ENCODE peak calls at places on chromosomes 3 and 15, in six cellular contexts. One of them, this sample, is unnamed. For H3K36me3, the result is how much of the 10 kb centered on the place peaks cover.

GRCh38 chr15:33547876-33548275 is 237.1 kb downstream of the RYR3 start:
- DNase-seq in PC-3: peak
- DNase-seq in K562: peak
- DNase-seq in mammary epithelial cell: peak
- DNase-seq in upper lobe of right lung: no peak
- DNase-seq in IMR-90: peak
- DNase-seq in this sample: peak

GRCh38 chr3:147654827-147655226 is 245.7 kb downstream of the ZIC1 start:
- DNase-seq in PC-3: no peak
- DNase-seq in K562: no peak
- DNase-seq in mammary epithelial cell: peak
- DNase-seq in upper lobe of right lung: no peak
- DNase-seq in IMR-90: no peak
- DNase-seq in this sample: no peak

GRCh38 chr3:14700891-14701290 is 25.9 kb downstream of the C3orf20 start:
- DNase-seq in PC-3: no peak
- DNase-seq in K562: no peak
- DNase-seq in mammary epithelial cell: no peak
- DNase-seq in upper lobe of right lung: no peak
- DNase-seq in IMR-90: no peak
- DNase-seq in this sample: no peak

GRCh38 chr3:45841380-45841700 is 579 bp downstream of the LZTFL1 start:
- DNase-seq in PC-3: peak
- DNase-seq in K562: peak
- DNase-seq in mammary epithelial cell: no peak
- DNase-seq in upper lobe of right lung: peak
- DNase-seq in IMR-90: peak
- DNase-seq in this sample: peak

GRCh38 chr15:78125267-78125666 is 6.0 kb downstream of the CIB2 start:
- DNase-seq in PC-3: no peak
- DNase-seq in K562: no peak
- DNase-seq in mammary epithelial cell: no peak
- DNase-seq in upper lobe of right lung: no peak
- DNase-seq in IMR-90: no peak
- DNase-seq in this sample: no peak

GRCh38 chr3:10925436-10926260 is 66.9 kb upstream of the SLC6A1 start:
- DNase-seq in PC-3: no peak
- DNase-seq in K562: no peak
- DNase-seq in mammary epithelial cell: no peak
- DNase-seq in upper lobe of right lung: no peak
- DNase-seq in IMR-90: no peak
- DNase-seq in this sample: no peak

GRCh38 chr3:165642761-165643432 is 194.3 kb downstream of the BCHE start:
- DNase-seq in PC-3: peak
- DNase-seq in K562: no peak
- DNase-seq in mammary epithelial cell: peak
- DNase-seq in upper lobe of right lung: no peak
- DNase-seq in IMR-90: peak
- DNase-seq in this sample: peak

GRCh38 chr15:100635406-100636071 is 33.1 kb downstream of the ASB7 start:
- DNase-seq in PC-3: no peak
- DNase-seq in K562: no peak
- DNase-seq in mammary epithelial cell: no peak
- DNase-seq in upper lobe of right lung: no peak
- DNase-seq in IMR-90: no peak
- DNase-seq in this sample: peak

GRCh38 chr15:76057332-76058000 is 2.3 kb upstream of the TMEM266 start:
- DNase-seq in PC-3: peak
- DNase-seq in K562: peak
- DNase-seq in mammary epithelial cell: peak
- DNase-seq in upper lobe of right lung: no peak
- DNase-seq in IMR-90: peak
- DNase-seq in this sample: peak

GRCh38 chr3:89314454-89314853 is 207.0 kb downstream of the EPHA3 start:
- DNase-seq in PC-3: peak
- DNase-seq in K562: no peak
- DNase-seq in mammary epithelial cell: peak
- DNase-seq in upper lobe of right lung: no peak
- DNase-seq in IMR-90: peak
- DNase-seq in this sample: peak

GRCh38 chr15:22892333-22892732 is 53.9 kb downstream of the NIPA2 start:
- DNase-seq in PC-3: no peak
- DNase-seq in K562: peak
- DNase-seq in mammary epithelial cell: no peak
- DNase-seq in upper lobe of right lung: no peak
- DNase-seq in IMR-90: no peak
- DNase-seq in this sample: no peak

GRCh38 chr3:71684752-71685151 is 40.5 kb downstream of the EIF4E3 start:
- DNase-seq in PC-3: peak
- DNase-seq in K562: no peak
- DNase-seq in mammary epithelial cell: peak
- DNase-seq in upper lobe of right lung: no peak
- DNase-seq in IMR-90: peak
- DNase-seq in this sample: peak

GRCh38 chr3:134029734-134030381 is at the start of gene SLCO2A1:
- DNase-seq in PC-3: no peak
- DNase-seq in K562: no peak
- DNase-seq in mammary epithelial cell: peak
- DNase-seq in upper lobe of right lung: peak
- DNase-seq in IMR-90: peak
- DNase-seq in this sample: no peak

GRCh38 chr3:131218196-131218595 is 163.4 kb upstream of the NUDT16 start:
- DNase-seq in PC-3: peak
- DNase-seq in K562: no peak
- DNase-seq in mammary epithelial cell: peak
- DNase-seq in upper lobe of right lung: no peak
- DNase-seq in IMR-90: peak
- DNase-seq in this sample: peak

GRCh38 chr3:38349684-38350359 is 3.2 kb downstream of the XYLB start:
- DNase-seq in PC-3: peak
- DNase-seq in K562: peak
- DNase-seq in mammary epithelial cell: no peak
- DNase-seq in upper lobe of right lung: no peak
- DNase-seq in IMR-90: peak
- DNase-seq in this sample: peak

GRCh38 chr3:43522702-43523362 is 99.0 kb downstream of the ANO10 start:
- DNase-seq in PC-3: peak
- DNase-seq in K562: peak
- DNase-seq in mammary epithelial cell: peak
- DNase-seq in upper lobe of right lung: no peak
- DNase-seq in IMR-90: peak
- DNase-seq in this sample: peak

GRCh38 chr15:68205949-68206539 is 912 bp upstream of the CALML4 start:
- DNase-seq in PC-3: no peak
- DNase-seq in K562: peak
- DNase-seq in mammary epithelial cell: no peak
- DNase-seq in upper lobe of right lung: peak
- DNase-seq in IMR-90: no peak
- DNase-seq in this sample: peak

GRCh38 chr3:12384451-12385233 is 95.8 kb downstream of the PPARG start:
- DNase-seq in PC-3: no peak
- DNase-seq in K562: no peak
- DNase-seq in mammary epithelial cell: no peak
- DNase-seq in upper lobe of right lung: no peak
- DNase-seq in IMR-90: peak
- DNase-seq in this sample: no peak

GRCh38 chr3:28903171-28903601 is 377.7 kb upstream of the RBMS3 start:
- DNase-seq in PC-3: no peak
- DNase-seq in K562: no peak
- DNase-seq in mammary epithelial cell: no peak
- DNase-seq in upper lobe of right lung: peak
- DNase-seq in IMR-90: no peak
- DNase-seq in this sample: no peak

GRCh38 chr3:114290911-114291901 is 2.6 kb upstream of the TIGIT start:
- DNase-seq in PC-3: peak
- DNase-seq in K562: peak
- DNase-seq in mammary epithelial cell: peak
- DNase-seq in upper lobe of right lung: peak
- DNase-seq in IMR-90: peak
- DNase-seq in this sample: no peak

GRCh38 chr15:99104788-99105515 is at the start of gene SYNM:
- DNase-seq in PC-3: peak
- DNase-seq in K562: peak
- DNase-seq in mammary epithelial cell: peak
- DNase-seq in upper lobe of right lung: peak
- DNase-seq in IMR-90: peak
- DNase-seq in this sample: peak

DNA sequence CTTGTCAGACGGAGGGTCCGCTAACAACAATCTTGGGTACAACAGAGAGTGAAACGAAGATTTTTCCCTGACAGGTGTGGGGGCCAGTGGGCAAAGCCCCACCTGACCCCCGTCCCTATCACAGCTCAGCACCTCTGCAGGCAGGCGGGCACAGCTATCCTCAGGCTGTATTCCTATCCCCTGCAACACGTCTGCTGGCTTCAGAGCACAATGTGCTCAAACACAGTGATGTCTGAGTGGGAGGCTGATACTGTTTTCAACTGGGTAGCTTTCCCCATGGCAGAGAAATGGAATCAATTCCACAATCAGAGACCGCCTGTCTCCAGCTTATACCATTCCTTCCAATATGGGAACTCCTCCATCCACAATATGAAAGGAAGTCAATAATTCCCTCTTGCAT is 28.0 kb downstream of the TLE3 start:
- DNase-seq in PC-3: no peak
- DNase-seq in K562: no peak
- DNase-seq in mammary epithelial cell: no peak
- DNase-seq in upper lobe of right lung: no peak
- DNase-seq in IMR-90: no peak
- DNase-seq in this sample: no peak
- H3K36me3 ChIP-seq in PC-3: half or more
- H3K36me3 ChIP-seq in K562: half or more
- H3K36me3 ChIP-seq in mammary epithelial cell: under half
- H3K36me3 ChIP-seq in upper lobe of right lung: half or more
- H3K36me3 ChIP-seq in IMR-90: half or more
- H3K36me3 ChIP-seq in this sample: under half

DNA sequence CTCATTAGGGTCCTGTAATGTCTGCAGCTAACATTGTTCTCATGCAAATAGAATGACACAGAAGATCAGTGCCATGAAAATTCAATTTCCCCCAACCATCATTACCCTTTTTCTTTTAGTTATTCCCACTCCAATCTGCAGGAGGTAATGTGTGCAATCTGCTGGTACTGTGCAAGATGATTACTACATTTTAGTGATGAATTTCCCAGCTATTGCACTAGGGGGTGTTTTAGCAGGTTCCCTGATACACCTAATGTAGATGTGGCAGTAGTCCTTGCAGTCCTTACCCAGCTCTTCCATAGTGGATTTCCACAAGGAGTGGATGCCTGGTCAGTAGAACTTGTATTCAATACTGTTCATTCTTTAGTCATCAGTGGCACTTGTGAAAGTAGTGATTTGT is 119.3 kb downstream of the ROBO2 start:
- DNase-seq in PC-3: peak
- DNase-seq in K562: peak
- DNase-seq in mammary epithelial cell: no peak
- DNase-seq in upper lobe of right lung: no peak
- DNase-seq in IMR-90: no peak
- DNase-seq in this sample: peak
- TF ChIP-seq CTCF in PC-3: peak
- TF ChIP-seq CTCF in K562: peak
- TF ChIP-seq CTCF in mammary epithelial cell: no peak
- TF ChIP-seq CTCF in upper lobe of right lung: no peak
- TF ChIP-seq CTCF in IMR-90: no peak
- TF ChIP-seq CTCF in this sample: peak

GRCh38 chr3:23455084-23455483 is 252.0 kb downstream of the UBE2E2 start:
- DNase-seq in PC-3: peak
- DNase-seq in K562: no peak
- DNase-seq in mammary epithelial cell: peak
- DNase-seq in upper lobe of right lung: no peak
- DNase-seq in IMR-90: peak
- DNase-seq in this sample: peak
- H3K4me3 ChIP-seq in PC-3: no peak
- H3K4me3 ChIP-seq in K562: no peak
- H3K4me3 ChIP-seq in mammary epithelial cell: no peak
- H3K4me3 ChIP-seq in upper lobe of right lung: no peak
- H3K4me3 ChIP-seq in IMR-90: no peak
- H3K4me3 ChIP-seq in this sample: no peak

GRCh38 chr3:172286554-172287148 is 161.6 kb downstream of the GHSR start:
- DNase-seq in PC-3: no peak
- DNase-seq in K562: no peak
- DNase-seq in mammary epithelial cell: no peak
- DNase-seq in upper lobe of right lung: no peak
- DNase-seq in IMR-90: no peak
- DNase-seq in this sample: no peak

GRCh38 chr3:172289583-172289982 is 158.7 kb downstream of the GHSR start:
- DNase-seq in PC-3: no peak
- DNase-seq in K562: no peak
- DNase-seq in mammary epithelial cell: no peak
- DNase-seq in upper lobe of right lung: no peak
- DNase-seq in IMR-90: no peak
- DNase-seq in this sample: no peak

GRCh38 chr3:172285844-172286243 is 162.4 kb downstream of the GHSR start:
- DNase-seq in PC-3: no peak
- DNase-seq in K562: no peak
- DNase-seq in mammary epithelial cell: peak
- DNase-seq in upper lobe of right lung: no peak
- DNase-seq in IMR-90: peak
- DNase-seq in this sample: peak

GRCh38 chr3:172288625-172289024 is 159.6 kb downstream of the GHSR start:
- DNase-seq in PC-3: no peak
- DNase-seq in K562: no peak
- DNase-seq in mammary epithelial cell: no peak
- DNase-seq in upper lobe of right lung: no peak
- DNase-seq in IMR-90: no peak
- DNase-seq in this sample: no peak

DNA sequence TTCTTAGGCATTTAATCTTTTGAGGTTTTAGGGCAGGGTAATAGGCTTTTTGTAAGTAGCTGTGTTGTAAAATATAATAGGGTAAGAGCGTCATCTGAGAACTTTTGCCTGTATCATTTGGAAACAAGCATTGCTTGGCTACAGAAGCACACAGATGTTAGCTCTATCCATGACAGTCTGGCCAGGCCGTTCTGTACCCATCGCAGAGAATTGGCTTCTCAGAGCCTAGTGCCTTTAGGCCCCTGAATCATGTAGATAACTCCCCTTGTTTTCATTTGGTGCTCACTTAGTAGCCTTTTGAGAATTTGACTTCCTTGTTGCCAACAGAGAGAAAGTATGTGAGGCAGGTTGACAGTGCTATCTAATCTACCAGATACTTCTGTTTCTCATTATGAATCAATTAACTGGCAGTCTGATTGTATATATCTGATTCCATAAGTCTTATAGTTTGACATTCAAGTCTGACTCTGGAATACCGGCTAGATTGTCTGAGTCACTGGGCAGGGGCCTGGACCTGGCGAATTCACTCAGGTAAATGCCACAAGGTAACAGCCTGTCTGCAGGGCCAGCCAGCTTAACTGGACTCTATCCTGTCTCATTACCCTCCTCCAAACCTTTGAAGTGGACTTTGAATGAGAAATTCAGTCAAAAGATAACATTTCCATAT is 160.3 kb downstream of the GHSR start:
- DNase-seq in PC-3: no peak
- DNase-seq in K562: no peak
- DNase-seq in mammary epithelial cell: no peak
- DNase-seq in upper lobe of right lung: no peak
- DNase-seq in IMR-90: no peak
- DNase-seq in this sample: peak
- H3K36me3 ChIP-seq in PC-3: under half
- H3K36me3 ChIP-seq in K562: half or more
- H3K36me3 ChIP-seq in mammary epithelial cell: under half
- H3K36me3 ChIP-seq in upper lobe of right lung: under half
- H3K36me3 ChIP-seq in IMR-90: under half
- H3K36me3 ChIP-seq in this sample: under half

GRCh38 chr15:65980824-65981456 is 111.6 kb downstream of the RAB11A start:
- DNase-seq in PC-3: peak
- DNase-seq in K562: peak
- DNase-seq in mammary epithelial cell: peak
- DNase-seq in upper lobe of right lung: peak
- DNase-seq in IMR-90: peak
- DNase-seq in this sample: peak
- TF ChIP-seq CTCF in PC-3: peak
- TF ChIP-seq CTCF in K562: peak
- TF ChIP-seq CTCF in mammary epithelial cell: peak
- TF ChIP-seq CTCF in upper lobe of right lung: peak
- TF ChIP-seq CTCF in IMR-90: peak
- TF ChIP-seq CTCF in this sample: peak